ENCODE peak calls at places on chromosomes 11 and 22, in five cellular contexts. Y, D, P, G and C are unnamed samples.

GRCh38 chr22:43631201-43631600 is 180.9 kb downstream of the EFCAB6 start:
- DNase-seq in Y (no peak), D (no peak), P (no peak), G (no peak), C (no peak)

GRCh38 chr11:119422505-119423416 is at the start of gene THY1:
- DNase-seq in Y (peak), D (no peak), P (peak), G (peak), C (no peak)

GRCh38 chr11:96207459-96208449 is 135.2 kb downstream of the MAML2 start:
- DNase-seq in Y (no peak), D (peak), P (no peak), G (peak), C (no peak)

GRCh38 chr11:72574046-72574445 is 100.2 kb downstream of the PDE2A start:
- DNase-seq in Y (no peak), D (no peak), P (no peak), G (no peak), C (no peak)

GRCh38 chr22:30208631-30209603 is 37.6 kb downstream of the LIF start:
- DNase-seq in Y (peak), D (no peak), P (no peak), G (no peak), C (peak)

GRCh38 chr22:23205330-23205729 is 25.0 kb downstream of the BCR start:
- DNase-seq in Y (no peak), D (no peak), P (no peak), G (no peak), C (no peak)

GRCh38 chr22:44752285-44753188 is at the start of gene ARHGAP8:
- DNase-seq in Y (no peak), D (no peak), P (peak), G (peak), C (peak)

GRCh38 chr11:19093976-19094375 is 23.0 kb upstream of the ZDHHC13 start:
- DNase-seq in Y (no peak), D (no peak), P (no peak), G (peak), C (no peak)

GRCh38 chr11:121473064-121473777 is 20.5 kb upstream of the SORL1-AS1 start:
- DNase-seq in Y (no peak), D (no peak), P (no peak), G (no peak), C (no peak)

GRCh38 chr22:49046000-49046545 is 781.6 kb downstream of the BRD1 start:
- DNase-seq in Y (no peak), D (no peak), P (no peak), G (no peak), C (no peak)

GRCh38 chr22:36910461-36910860 is 3.0 kb upstream of the CSF2RB start:
- DNase-seq in Y (no peak), D (no peak), P (no peak), G (no peak), C (no peak)

GRCh38 chr22:20430641-20431519 is 6.7 kb downstream of the SCARF2 start:
- DNase-seq in Y (no peak), D (peak), P (peak), G (peak), C (no peak)

GRCh38 chr11:76256448-76256847 is 50.1 kb upstream of the WNT11 start:
- DNase-seq in Y (no peak), D (no peak), P (no peak), G (peak), C (no peak)

GRCh38 chr22:37403267-37403960 is 23.9 kb downstream of the ELFN2 start:
- DNase-seq in Y (no peak), D (no peak), P (no peak), G (peak), C (no peak)

GRCh38 chr22:38317237-38317994 is at the start of gene CSNK1E:
- DNase-seq in Y (peak), D (no peak), P (peak), G (peak), C (peak)

GRCh38 chr11:64092119-64092760 is 56.5 kb downstream of the FLRT1 start:
- DNase-seq in Y (no peak), D (no peak), P (no peak), G (no peak), C (no peak)

GRCh38 chr11:7546324-7546791 is 32.6 kb downstream of the PPFIBP2 start:
- DNase-seq in Y (no peak), D (no peak), P (no peak), G (no peak), C (no peak)

GRCh38 chr11:66047541-66048365 is 1.2 kb downstream of the GAL3ST3 start:
- DNase-seq in Y (no peak), D (no peak), P (no peak), G (no peak), C (no peak)

GRCh38 chr11:80388133-80388532 is 947.3 kb upstream of the TENM4 start:
- DNase-seq in Y (no peak), D (no peak), P (no peak), G (no peak), C (no peak)

GRCh38 chr11:35085766-35086165 is 53.2 kb upstream of the CD44 start:
- DNase-seq in Y (peak), D (no peak), P (no peak), G (no peak), C (no peak)

GRCh38 chr11:2409701-2410468 is 9.3 kb downstream of the TSSC4 start:
- DNase-seq in Y (no peak), D (no peak), P (no peak), G (peak), C (no peak)

GRCh38 chr11:71448257-71449161 is at the start of gene DHCR7:
- DNase-seq in Y (peak), D (peak), P (peak), G (peak), C (peak)